ENCODE peak calls at places on chromosomes 4 and X, in seven cellular contexts. U is K562, B is sigmoid colon, F is thoracic aorta, S is GM23338, R is cardiac fibroblast, P is body of pancreas. Y is an unnamed sample.
A peak's percentile ranks its signal among the peaks of the same experiment; 100 is the strongest.

GRCh38 chr4:25970241-25970675 is 56.2 kb downstream of the SMIM20 start:
- DNase-seq in U (no peak), B (peak; percentile 69), F (no peak), S (no peak), R (peak; percentile 48), P (peak; percentile 45), Y (peak; percentile 67)

GRCh38 chr4:30720656-30721352 is 635 bp downstream of the PCDH7 start:
- DNase-seq in U (no peak), B (peak; percentile 73), F (no peak), S (peak; percentile 64), R (peak; percentile 50), P (peak; percentile 22), Y (peak; percentile 41)

GRCh38 chr4:186948361-186949291 is 225.0 kb upstream of the FAT1 start:
- DNase-seq in U (no peak), B (no peak), F (no peak), S (peak; percentile 70), R (no peak), P (peak; percentile 66), Y (peak; percentile 57)

GRCh38 chr4:84924439-84924838 is 42.1 kb downstream of the WDFY3 start:
- DNase-seq in U (no peak), B (no peak), F (no peak), S (no peak), R (no peak), P (no peak), Y (no peak)

GRCh38 chr4:100087743-100088142 is 102.5 kb downstream of the DDIT4L start:
- DNase-seq in U (no peak), B (no peak), F (no peak), S (no peak), R (peak; percentile 77), P (no peak), Y (no peak)

GRCh38 chr4:7771056-7771455 is 168.6 kb downstream of the AFAP1 start:
- DNase-seq in U (no peak), B (peak; percentile 40), F (no peak), S (no peak), R (no peak), P (no peak), Y (no peak)

GRCh38 chrX:133726211-133726630 is 259.2 kb downstream of the GPC3 start:
- DNase-seq in U (no peak), B (no peak), F (no peak), S (no peak), R (peak; percentile 52), P (no peak), Y (no peak)

GRCh38 chr4:98663226-98664006 is 5.0 kb upstream of the TSPAN5 start:
- DNase-seq in U (no peak), B (no peak), F (no peak), S (no peak), R (no peak), P (no peak), Y (peak; percentile 54)

GRCh38 chr4:55178226-55179005 is 53.0 kb upstream of the KDR start:
- DNase-seq in U (no peak), B (no peak), F (no peak), S (peak; percentile 30), R (peak; percentile 41), P (no peak), Y (no peak)
- H3K4me3 ChIP-seq in U (no peak overlapping the region), B (no peak overlapping the region), F (no peak overlapping the region), S (no peak overlapping the region), R (no peak overlapping the region), P (no peak overlapping the region), Y (no peak overlapping the region)

GRCh38 chr4:48461000-48461399 is 22.1 kb upstream of the SLC10A4 start:
- DNase-seq in U (no peak), B (no peak), F (no peak), S (no peak), R (no peak), P (no peak), Y (no peak)

GRCh38 chr4:48467442-48467841 is 15.7 kb upstream of the SLC10A4 start:
- DNase-seq in U (no peak), B (no peak), F (no peak), S (no peak), R (no peak), P (no peak), Y (no peak)

GRCh38 chr4:48467891-48468290 is 15.3 kb upstream of the SLC10A4 start:
- DNase-seq in U (no peak), B (no peak), F (no peak), S (no peak), R (no peak), P (no peak), Y (no peak)

DNA sequence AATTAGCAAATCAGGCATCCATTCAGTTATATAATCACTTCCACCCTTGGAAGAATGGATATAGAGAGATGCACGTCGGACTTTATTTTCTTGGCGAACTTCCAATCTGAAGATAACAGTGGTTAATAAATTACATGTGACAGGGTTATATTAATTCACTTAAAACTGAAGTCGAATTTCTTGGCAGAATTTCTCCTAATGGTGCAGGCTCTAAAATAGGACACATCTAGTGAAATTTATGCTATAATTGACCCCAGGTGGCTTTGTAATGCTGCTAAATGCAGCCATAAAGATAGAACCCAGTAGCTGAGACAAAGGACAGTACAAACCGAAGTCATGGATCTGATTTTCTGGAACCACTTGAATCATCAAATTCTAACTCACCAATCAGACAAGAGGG is 20.8 kb upstream of the SLC10A4 start:
- DNase-seq in U (no peak), B (no peak), F (no peak), S (no peak), R (no peak), P (no peak), Y (no peak)
- H3K4me3 ChIP-seq in U (no peak overlapping the region), B (no peak overlapping the region), F (no peak overlapping the region), S (no peak overlapping the region), R (no peak overlapping the region), P (no peak overlapping the region), Y (no peak overlapping the region)

GRCh38 chr4:39450618-39451017 is 8.1 kb downstream of the RPL9 start:
- DNase-seq in U (no peak), B (no peak), F (no peak), S (no peak), R (no peak), P (no peak), Y (no peak)

GRCh38 chr4:39446483-39446841 is 12.3 kb downstream of the RPL9 start:
- DNase-seq in U (no peak), B (no peak), F (no peak), S (no peak), R (no peak), P (no peak), Y (no peak)

GRCh38 chr4:39451423-39452023 is 7.2 kb downstream of the RPL9 start:
- DNase-seq in U (no peak), B (no peak), F (no peak), S (no peak), R (no peak), P (no peak), Y (no peak)

GRCh38 chr4:39442910-39443480 is 15.7 kb downstream of the RPL9 start:
- DNase-seq in U (no peak), B (no peak), F (no peak), S (no peak), R (no peak), P (no peak), Y (no peak)

GRCh38 chr4:39446842-39447573 is 11.7 kb downstream of the RPL9 start:
- DNase-seq in U (no peak), B (peak; percentile 87), F (no peak), S (peak; percentile 91), R (peak; percentile 76), P (peak; percentile 39), Y (peak; percentile 87)
- H3K4me3 ChIP-seq in U (no peak overlapping the region), B (peak overlapping the region; percentile 48), F (peak overlapping the region; percentile 66), S (peak overlapping the region; percentile 75), R (peak overlapping the region; percentile 41), P (no peak overlapping the region), Y (peak overlapping the region; percentile 33)

DNA sequence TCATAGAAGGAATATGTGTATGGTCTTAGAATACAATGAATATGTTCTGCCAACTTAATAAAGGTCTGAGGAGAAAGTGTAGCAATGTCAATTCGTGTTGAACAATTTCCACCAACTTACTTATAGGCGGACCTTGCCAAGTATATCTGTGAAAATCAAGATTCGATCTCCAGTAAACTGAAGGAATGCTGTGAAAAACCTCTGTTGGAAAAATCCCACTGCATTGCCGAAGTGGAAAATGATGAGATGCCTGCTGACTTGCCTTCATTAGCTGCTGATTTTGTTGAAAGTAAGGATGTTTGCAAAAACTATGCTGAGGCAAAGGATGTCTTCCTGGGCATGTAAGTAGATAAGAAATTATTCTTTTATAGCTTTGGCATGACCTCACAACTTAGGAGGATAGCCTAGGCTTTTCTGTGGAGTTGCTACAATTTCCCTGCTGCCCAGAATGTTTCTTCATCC is 9.2 kb downstream of the ALB start:
- DNase-seq in U (no peak), B (no peak), F (no peak), S (no peak), R (no peak), P (no peak), Y (no peak)
- H3K4me3 ChIP-seq in U (no peak overlapping the region), B (no peak overlapping the region), F (no peak overlapping the region), S (no peak overlapping the region), R (no peak overlapping the region), P (no peak overlapping the region), Y (no peak overlapping the region)

DNA sequence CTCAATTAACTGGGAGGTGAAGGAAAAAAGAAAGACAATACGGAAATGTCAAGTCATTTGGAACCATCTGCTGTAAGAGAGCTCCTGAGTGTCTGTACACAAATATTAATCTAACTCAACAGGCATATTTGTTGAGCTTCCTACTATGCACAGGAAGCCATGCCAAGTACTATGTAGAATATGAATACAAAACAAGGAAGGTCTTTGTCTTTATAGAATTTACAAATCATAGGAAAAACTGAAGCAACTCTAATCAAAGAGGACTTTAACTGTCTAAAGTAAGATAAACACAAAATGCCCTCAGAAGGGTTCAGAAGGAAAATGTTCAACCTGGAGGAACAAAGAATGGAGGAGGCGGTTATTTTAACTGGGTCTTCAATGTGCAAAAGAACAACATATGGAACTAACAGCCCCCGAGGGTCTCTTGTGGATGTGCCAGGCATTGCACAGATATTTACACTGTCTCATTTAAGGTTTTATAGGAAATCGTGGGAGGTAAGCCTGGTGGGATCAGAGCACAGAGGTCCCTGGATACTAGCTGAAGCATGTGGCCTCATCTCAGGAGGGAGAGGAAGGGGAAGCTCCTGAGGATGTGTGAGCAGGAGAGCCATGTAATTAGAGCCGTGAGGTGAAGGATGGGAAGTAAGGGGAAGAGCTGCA is 5.8 kb downstream of the FAM114A1 start:
- DNase-seq in U (no peak), B (no peak), F (no peak), S (peak; percentile 21), R (no peak), P (no peak), Y (no peak)
- H3K4me3 ChIP-seq in U (no peak overlapping the region), B (no peak overlapping the region), F (no peak overlapping the region), S (no peak overlapping the region), R (no peak overlapping the region), P (no peak overlapping the region), Y (no peak overlapping the region)

DNA sequence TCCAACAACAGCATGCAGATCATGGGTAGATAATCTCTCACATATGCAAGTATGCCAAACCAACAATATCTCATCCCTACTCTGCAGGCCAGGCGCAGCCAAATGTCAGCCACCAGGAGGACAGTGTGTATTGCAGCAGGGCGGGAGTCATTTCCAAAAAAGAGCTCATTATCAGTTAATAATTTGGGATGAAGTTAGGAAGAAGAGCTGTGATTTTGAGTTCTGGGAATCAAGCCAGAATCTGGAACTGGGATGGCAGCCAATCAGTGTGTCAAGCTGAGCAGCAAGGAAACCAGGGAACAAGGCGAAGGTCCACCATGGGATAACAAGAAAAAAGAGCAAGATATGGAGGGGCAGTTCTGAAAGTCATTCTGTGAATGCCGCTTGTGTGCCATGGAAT is 88.2 kb upstream of the CAMK2D start:
- DNase-seq in U (no peak), B (no peak), F (no peak), S (no peak), R (peak; percentile 76), P (no peak), Y (peak; percentile 69)
- H3K4me3 ChIP-seq in U (no peak overlapping the region), B (no peak overlapping the region), F (no peak overlapping the region), S (no peak overlapping the region), R (no peak overlapping the region), P (no peak overlapping the region), Y (no peak overlapping the region)

GRCh38 chrX:120308959-120309872 is 2.0 kb downstream of the TMEM255A start:
- DNase-seq in U (no peak), B (peak; percentile 79), F (peak; percentile 6), S (peak; percentile 80), R (peak; percentile 49), P (peak; percentile 62), Y (peak; percentile 79)
- H3K4me3 ChIP-seq in U (no peak overlapping the region), B (peak overlapping the region; percentile 46), F (peak overlapping the region; percentile 66), S (peak overlapping the region; percentile 59), R (no peak overlapping the region), P (no peak overlapping the region), Y (peak overlapping the region; percentile 50)